ENCODE peak calls at places on chromosomes 11 and 22, in six cellular contexts. I is H7, W is GM23248, Z is adipocyte, E is A549, O is psoas muscle. J is an unnamed sample.

GRCh38 chr11:702731-703461 is 3.1 kb upstream of the EPS8L2 start:
- DNase-seq in E (no peak), W (peak), O (no peak), I (peak), Z (no peak), J (no peak)

GRCh38 chr11:45092901-45093760 is 53.3 kb upstream of the PRDM11 start:
- DNase-seq in Z (no peak), E (no peak), W (peak), I (no peak), O (no peak), J (peak)

GRCh38 chr11:120196857-120197253 is 14.0 kb upstream of the OAF start:
- DNase-seq in W (no peak), E (no peak), Z (no peak), O (peak), I (no peak), J (no peak)

GRCh38 chr22:22834783-22835182 is 52.8 kb upstream of the IGLL5 start:
- DNase-seq in Z (no peak), O (no peak), I (no peak), E (no peak), W (no peak), J (no peak)

GRCh38 chr11:118618115-118618990 is 10.9 kb downstream of the PHLDB1 start:
- DNase-seq in I (no peak), Z (peak), O (peak), E (no peak), W (peak), J (peak)

GRCh38 chr22:17107547-17107810 is 13.7 kb downstream of the TMEM121B start:
- DNase-seq in O (no peak), I (no peak), Z (no peak), E (no peak), W (no peak), J (no peak)

GRCh38 chr11:7691759-7692334 is 14.4 kb downstream of the OVCH2 start:
- DNase-seq in I (no peak), E (no peak), W (no peak), Z (peak), O (no peak), J (no peak)

GRCh38 chr11:118785362-118785761 is 5.6 kb downstream of the DDX6 start:
- DNase-seq in O (no peak), E (no peak), I (no peak), W (peak), Z (peak), J (peak)

GRCh38 chr22:33380789-33381530 is 322.8 kb upstream of the SYN3 start:
- DNase-seq in O (no peak), I (no peak), E (peak), Z (peak), W (peak), J (peak)

GRCh38 chr11:75325713-75326438 is 25.6 kb downstream of the ARRB1 start:
- DNase-seq in W (peak), E (peak), Z (peak), O (peak), I (peak), J (peak)

GRCh38 chr11:23226331-23226909 is 366.1 kb upstream of the CCDC179 start:
- DNase-seq in E (no peak), W (peak), O (no peak), I (no peak), Z (peak), J (no peak)

GRCh38 chr22:41447435-41448188 is 1.0 kb upstream of the TOB2 start:
- DNase-seq in I (peak), W (peak), E (no peak), O (peak), Z (peak), J (peak)

GRCh38 chr11:27926469-27926868 is 181.5 kb downstream of the KIF18A start:
- DNase-seq in E (no peak), W (no peak), Z (peak), I (no peak), O (no peak), J (no peak)

GRCh38 chr11:27717377-27717776 is 17.1 kb upstream of the BDNF start:
- DNase-seq in I (peak), W (peak), O (no peak), Z (peak), E (peak), J (peak)

GRCh38 chr22:19799322-19800190 is 39.0 kb downstream of the TBX1 start:
- DNase-seq in Z (peak), O (peak), W (peak), E (no peak), I (no peak), J (no peak)

GRCh38 chr11:65773784-65774411 is 6.9 kb downstream of the AP5B1 start:
- DNase-seq in Z (no peak), O (no peak), E (no peak), I (peak), W (peak), J (peak)

GRCh38 chr22:43734370-43735005 is 77.6 kb downstream of the EFCAB6 start:
- DNase-seq in I (no peak), E (no peak), O (no peak), W (no peak), Z (peak), J (no peak)

GRCh38 chr11:8229299-8230177 is 34.1 kb downstream of the LMO1 start:
- DNase-seq in Z (no peak), W (no peak), E (no peak), O (no peak), I (no peak), J (peak)

GRCh38 chr22:31075961-31076360 is 5.2 kb upstream of the SMTN start:
- DNase-seq in E (no peak), O (peak), Z (no peak), I (no peak), W (peak), J (no peak)

GRCh38 chr22:29580200-29580810 is 608 bp downstream of the NIPSNAP1 start:
- DNase-seq in E (no peak), I (peak), W (no peak), Z (no peak), O (no peak), J (no peak)

GRCh38 chr11:66891849-66892660 is 35.2 kb downstream of the LRFN4 start:
- DNase-seq in O (peak), I (peak), Z (peak), E (peak), W (peak), J (peak)

GRCh38 chr11:134949121-134949591 is 537.1 kb upstream of the B3GAT1 start:
- DNase-seq in I (no peak), W (peak), Z (peak), O (peak), E (no peak), J (peak)

GRCh38 chr22:27731621-27732020 is 69.9 kb downstream of the MN1 start:
- DNase-seq in E (no peak), I (no peak), Z (no peak), W (no peak), O (no peak), J (no peak)

GRCh38 chr11:80097146-80097545 is 656.3 kb upstream of the TENM4 start:
- DNase-seq in I (no peak), Z (no peak), O (no peak), W (no peak), E (no peak), J (no peak)

GRCh38 chr11:69578167-69578566 is 62.8 kb upstream of the CCND1 start:
- DNase-seq in W (no peak), I (no peak), O (no peak), E (no peak), Z (no peak), J (no peak)

GRCh38 chr11:562046-562645 is 1.4 kb downstream of the RASSF7 start:
- DNase-seq in I (no peak), Z (no peak), O (no peak), E (no peak), W (no peak), J (no peak)

GRCh38 chr11:65547446-65548125 is 10.6 kb downstream of the LTBP3 start:
- DNase-seq in E (no peak), W (no peak), Z (no peak), O (no peak), I (peak), J (no peak)

GRCh38 chr11:44661311-44661717 is 65.4 kb upstream of the TSPAN18 start:
- DNase-seq in O (no peak), E (no peak), Z (no peak), W (peak), I (no peak), J (no peak)

GRCh38 chr11:74570266-74571061 is 21.9 kb upstream of the POLD3 start:
- DNase-seq in W (peak), Z (peak), E (peak), O (no peak), I (peak), J (peak)

GRCh38 chr11:78749243-78749730 is 174.6 kb upstream of the NARS2 start:
- DNase-seq in E (no peak), Z (no peak), I (no peak), W (no peak), O (no peak), J (no peak)

GRCh38 chr22:29044657-29045176 is 16.9 kb downstream of the C22orf31 start:
- DNase-seq in Z (peak), I (no peak), E (no peak), O (peak), W (peak), J (peak)

GRCh38 chr22:29481265-29482000 is 1.4 kb downstream of the NEFH start:
- DNase-seq in W (no peak), Z (peak), O (no peak), E (no peak), I (peak), J (no peak)

GRCh38 chr11:45288395-45288794 is 2.3 kb upstream of the SYT13 start:
- DNase-seq in E (no peak), Z (no peak), W (no peak), I (no peak), O (no peak), J (no peak)

DNA sequence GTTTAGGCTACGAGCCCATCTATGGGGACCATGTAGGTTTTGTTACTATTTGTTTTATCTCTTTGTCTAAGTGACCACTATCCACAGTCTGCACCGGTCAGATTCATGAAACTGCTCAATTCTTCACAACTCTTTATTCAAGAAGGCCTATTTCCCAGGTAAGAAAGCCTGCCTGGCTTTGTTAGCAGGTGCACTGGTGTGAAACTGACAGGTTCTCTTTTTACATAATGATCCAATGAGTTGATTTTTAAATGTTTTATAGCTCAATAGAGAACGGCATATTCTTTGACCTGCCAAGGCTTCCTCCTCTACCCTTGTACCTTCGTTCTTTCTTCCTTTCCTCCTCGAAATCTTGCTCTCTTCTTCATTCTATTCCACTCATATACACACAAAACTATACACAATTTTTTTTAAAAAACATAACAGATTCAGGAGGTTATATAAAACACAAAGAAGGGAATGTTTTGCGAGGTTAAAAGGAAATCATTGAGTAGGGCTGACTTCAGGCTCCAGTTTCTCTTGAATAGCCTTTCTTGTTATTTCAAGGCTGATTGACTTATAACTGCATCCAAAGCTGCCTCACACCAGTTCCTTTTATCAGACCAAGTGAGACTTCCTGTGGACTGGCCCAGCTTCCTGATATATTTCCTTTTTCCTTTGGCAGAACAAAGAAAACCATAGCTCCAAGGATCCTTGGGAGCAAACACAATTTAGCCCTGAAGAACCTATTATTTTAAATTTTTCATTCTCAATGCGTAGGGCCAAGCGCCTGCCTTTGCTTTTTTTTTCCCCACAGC is 11.4 kb downstream of the FLI1 start:
- DNase-seq in E (no peak), I (no peak), W (no peak), Z (no peak), O (no peak), J (no peak)
- H3K4me3 ChIP-seq in E (no peak), I (no peak), W (no peak), Z (no peak), O (no peak), J (no peak)

GRCh38 chr11:61510980-61511373 is 2.4 kb downstream of the LRRC10B start:
- DNase-seq in Z (no peak), I (no peak), E (no peak), W (no peak), O (no peak), J (no peak)

GRCh38 chr11:61511383-61511782 is 2.8 kb downstream of the LRRC10B start:
- DNase-seq in E (no peak), O (no peak), W (no peak), Z (no peak), I (no peak), J (no peak)

GRCh38 chr11:61507962-61508824 is at the start of gene LRRC10B:
- DNase-seq in E (no peak), W (peak), Z (peak), I (peak), O (no peak), J (peak)

GRCh38 chr11:61510178-61510979 is 1.8 kb downstream of the LRRC10B start:
- DNase-seq in E (no peak), Z (no peak), O (no peak), I (no peak), W (no peak), J (no peak)

DNA sequence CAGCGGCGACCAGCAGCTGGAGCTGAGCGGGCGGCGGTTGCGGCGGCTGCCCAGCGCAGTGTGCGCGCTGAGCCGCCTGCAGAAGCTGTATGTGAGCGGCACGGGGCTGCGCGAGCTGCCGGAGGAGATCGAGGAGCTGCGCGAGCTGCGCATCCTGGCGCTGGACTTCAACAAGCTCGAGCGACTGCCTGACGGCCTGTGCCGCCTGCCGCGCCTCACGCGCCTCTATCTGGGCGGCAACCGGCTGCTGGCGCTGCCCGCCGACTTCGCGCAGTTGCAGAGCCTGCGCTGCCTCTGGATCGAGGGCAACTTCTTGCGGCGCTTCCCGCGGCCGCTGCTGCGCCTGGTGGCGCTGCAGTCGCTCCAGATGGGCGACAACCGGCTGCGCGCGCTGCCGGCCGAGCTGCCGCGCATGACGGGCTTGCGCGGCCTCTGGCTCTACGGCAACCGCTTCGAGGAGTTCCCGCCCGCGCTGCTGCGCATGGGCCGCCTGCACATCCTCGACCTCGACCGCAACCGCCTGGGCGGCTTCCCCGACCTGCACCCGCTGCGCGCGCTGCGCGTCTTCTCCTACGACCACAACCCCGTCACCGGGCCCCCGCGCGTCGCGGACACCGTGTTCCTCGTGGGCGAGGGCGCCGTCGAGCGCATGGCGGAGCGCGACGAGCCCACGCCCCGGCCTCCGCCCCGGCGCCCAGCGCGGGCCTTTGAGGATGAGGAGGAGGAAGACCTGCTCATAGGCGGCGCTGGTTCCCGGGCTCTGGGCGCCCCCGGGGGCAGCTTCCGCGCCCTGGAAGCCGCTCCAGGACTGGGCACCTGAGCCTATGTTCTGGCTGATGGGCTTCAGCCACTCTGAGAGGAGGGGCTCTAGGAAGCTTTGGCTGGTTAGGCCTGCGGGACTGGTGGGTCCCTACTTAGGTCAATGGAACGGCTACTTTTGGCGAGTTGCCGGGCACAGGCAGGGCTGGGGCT is 795 bp downstream of the LRRC10B start:
- DNase-seq in O (peak), Z (peak), I (peak), W (peak), E (peak), J (peak)
- H3K4me3 ChIP-seq in O (peak), Z (peak), I (peak), W (peak), E (peak), J (no peak)

DNA sequence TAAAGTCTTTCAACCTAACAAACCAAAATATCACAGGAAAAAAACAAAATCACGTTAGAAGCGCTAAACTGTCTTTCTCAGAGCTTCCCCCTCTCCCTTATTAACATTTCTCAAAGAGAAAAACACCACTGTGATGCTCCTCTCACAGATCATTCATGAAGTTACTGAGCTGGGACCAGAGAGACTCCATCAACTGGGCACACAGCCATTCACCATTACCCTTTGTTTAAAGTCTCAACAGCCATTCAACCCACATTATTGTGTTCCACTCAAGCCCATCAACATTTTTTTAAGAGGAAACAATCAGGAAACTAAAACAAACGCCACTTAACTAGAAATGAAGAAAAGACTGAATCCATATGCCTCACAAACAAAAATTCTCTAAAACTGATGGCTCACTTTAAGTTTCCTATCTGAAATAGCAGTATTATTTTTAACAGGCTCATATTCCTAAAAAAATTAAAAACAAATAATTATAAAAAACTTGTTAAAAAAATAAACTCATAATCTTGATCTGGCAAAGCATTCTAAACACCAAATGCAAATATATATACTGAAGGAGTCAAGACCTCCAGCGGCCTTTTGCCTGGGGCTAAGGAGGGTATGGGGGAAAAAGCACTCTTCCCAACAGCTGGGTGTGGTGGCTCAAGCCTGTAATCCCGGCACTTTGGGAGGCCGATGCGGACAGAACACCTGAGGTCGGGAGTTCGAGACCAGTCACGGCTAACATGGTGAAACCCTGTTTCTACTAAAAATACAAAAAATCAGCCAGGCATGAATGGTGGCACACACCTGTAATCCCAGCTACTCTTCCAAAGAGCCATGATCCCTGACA is 14.0 kb downstream of the CELF1 start:
- DNase-seq in Z (no peak), I (no peak), W (no peak), O (no peak), E (no peak), J (no peak)
- H3K4me3 ChIP-seq in Z (no peak), I (no peak), W (no peak), O (no peak), E (no peak), J (no peak)

GRCh38 chr11:1868636-1869291 is 15.9 kb downstream of the LSP1 start:
- DNase-seq in W (no peak), Z (no peak), E (no peak), O (peak), I (no peak), J (no peak)
- H3K4me3 ChIP-seq in W (no peak), Z (peak), E (no peak), O (peak), I (no peak), J (no peak)

GRCh38 chr11:33894402-33894754 is 2.5 kb upstream of the LMO2 start:
- DNase-seq in Z (no peak), O (no peak), E (no peak), I (no peak), W (no peak), J (no peak)
- H3K4me3 ChIP-seq in Z (no peak), O (no peak), E (no peak), I (no peak), W (no peak), J (no peak)

DNA sequence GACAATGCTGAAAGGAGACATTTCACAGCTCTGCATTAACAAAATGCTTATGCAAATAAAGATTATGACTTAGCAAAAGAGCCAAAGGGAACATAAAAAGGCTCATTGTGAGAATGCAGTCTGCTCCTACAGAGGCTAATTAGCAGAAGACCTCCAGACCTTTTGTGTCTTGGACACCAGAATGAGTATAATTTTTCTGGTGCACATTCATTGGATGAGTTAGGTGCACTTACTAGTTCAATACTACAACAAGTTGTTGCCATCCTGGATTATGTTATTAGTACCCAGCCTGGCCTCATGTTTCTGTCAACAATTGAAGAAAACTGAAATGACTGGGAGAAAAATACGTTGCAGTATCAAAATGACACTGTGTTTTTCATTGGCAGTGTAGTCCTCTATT is 613.2 kb upstream of the CHORDC1 start:
- DNase-seq in W (no peak), Z (no peak), O (no peak), I (no peak), E (no peak), J (no peak)
- H3K4me3 ChIP-seq in W (no peak), Z (no peak), O (no peak), I (no peak), E (no peak), J (no peak)

J was measured in epithelial cell of esophagus.